ENCODE peak calls at places on chromosomes 3 and 15, in five cellular contexts. One of them, this sample, is unnamed.

GRCh38 chr3:10281951-10282350 is 10.8 kb downstream of the GHRL start:
- DNase-seq in Peyer's patch: no peak
- DNase-seq in uterus: no peak
- DNase-seq in left lung: no peak
- DNase-seq in substantia nigra: no peak
- DNase-seq in this sample: no peak

GRCh38 chr15:66270932-66271331 is 17.4 kb upstream of the MEGF11 start:
- DNase-seq in Peyer's patch: no peak
- DNase-seq in uterus: no peak
- DNase-seq in left lung: no peak
- DNase-seq in substantia nigra: no peak
- DNase-seq in this sample: no peak

GRCh38 chr15:69474291-69474690 is 21.7 kb downstream of the RPLP1 start:
- DNase-seq in Peyer's patch: no peak
- DNase-seq in uterus: no peak
- DNase-seq in left lung: no peak
- DNase-seq in substantia nigra: no peak
- DNase-seq in this sample: no peak

GRCh38 chr15:97059276-97059675 is 728.8 kb downstream of the NR2F2 start:
- DNase-seq in Peyer's patch: no peak
- DNase-seq in uterus: no peak
- DNase-seq in left lung: no peak
- DNase-seq in substantia nigra: no peak
- DNase-seq in this sample: no peak

GRCh38 chr3:141828487-141829284 is 47.8 kb upstream of the ATP1B3 start:
- DNase-seq in Peyer's patch: peak
- DNase-seq in uterus: no peak
- DNase-seq in left lung: no peak
- DNase-seq in substantia nigra: no peak
- DNase-seq in this sample: no peak

GRCh38 chr15:81235781-81236507 is 39.3 kb downstream of the IL16 start:
- DNase-seq in Peyer's patch: no peak
- DNase-seq in uterus: peak
- DNase-seq in left lung: no peak
- DNase-seq in substantia nigra: no peak
- DNase-seq in this sample: no peak

GRCh38 chr15:47872208-47872607 is 154.9 kb downstream of the SEMA6D start:
- DNase-seq in Peyer's patch: no peak
- DNase-seq in uterus: no peak
- DNase-seq in left lung: no peak
- DNase-seq in substantia nigra: no peak
- DNase-seq in this sample: no peak

GRCh38 chr3:170632780-170633179 is 46.9 kb upstream of the SLC7A14 start:
- DNase-seq in Peyer's patch: no peak
- DNase-seq in uterus: no peak
- DNase-seq in left lung: no peak
- DNase-seq in substantia nigra: no peak
- DNase-seq in this sample: no peak

GRCh38 chr3:182092662-182093262 is 381.0 kb downstream of the SOX2 start:
- DNase-seq in Peyer's patch: no peak
- DNase-seq in uterus: no peak
- DNase-seq in left lung: no peak
- DNase-seq in substantia nigra: peak
- DNase-seq in this sample: no peak

GRCh38 chr3:155323063-155323666 is 29.7 kb upstream of the STRIT1 start:
- DNase-seq in Peyer's patch: peak
- DNase-seq in uterus: no peak
- DNase-seq in left lung: no peak
- DNase-seq in substantia nigra: no peak
- DNase-seq in this sample: no peak

GRCh38 chr3:23805881-23806321 is at the start of gene UBE2E1:
- DNase-seq in Peyer's patch: peak
- DNase-seq in uterus: peak
- DNase-seq in left lung: peak
- DNase-seq in substantia nigra: peak
- DNase-seq in this sample: peak

GRCh38 chr15:52112203-52112750 is 298 bp downstream of the BCL2L10 start:
- DNase-seq in Peyer's patch: peak
- DNase-seq in uterus: no peak
- DNase-seq in left lung: no peak
- DNase-seq in substantia nigra: no peak
- DNase-seq in this sample: peak

GRCh38 chr3:13623101-13623654 is 74.3 kb downstream of the FBLN2 start:
- DNase-seq in Peyer's patch: no peak
- DNase-seq in uterus: no peak
- DNase-seq in left lung: no peak
- DNase-seq in substantia nigra: no peak
- DNase-seq in this sample: no peak

GRCh38 chr3:80232760-80233159 is 465.0 kb upstream of the ROBO1 start:
- DNase-seq in Peyer's patch: no peak
- DNase-seq in uterus: no peak
- DNase-seq in left lung: no peak
- DNase-seq in substantia nigra: no peak
- DNase-seq in this sample: no peak

GRCh38 chr3:62999158-62999557 is 123.9 kb upstream of the CADPS start:
- DNase-seq in Peyer's patch: no peak
- DNase-seq in uterus: no peak
- DNase-seq in left lung: no peak
- DNase-seq in substantia nigra: no peak
- DNase-seq in this sample: no peak

GRCh38 chr3:142310439-142310838 is 85.1 kb upstream of the GK5 start:
- DNase-seq in Peyer's patch: no peak
- DNase-seq in uterus: no peak
- DNase-seq in left lung: no peak
- DNase-seq in substantia nigra: no peak
- DNase-seq in this sample: no peak

GRCh38 chr15:76345269-76345879 is 8.8 kb downstream of the ISL2 start:
- DNase-seq in Peyer's patch: no peak
- DNase-seq in uterus: no peak
- DNase-seq in left lung: no peak
- DNase-seq in substantia nigra: no peak
- DNase-seq in this sample: no peak

GRCh38 chr3:134473868-134474546 is 11.8 kb downstream of the ANAPC13 start:
- DNase-seq in Peyer's patch: peak
- DNase-seq in uterus: peak
- DNase-seq in left lung: no peak
- DNase-seq in substantia nigra: peak
- DNase-seq in this sample: peak

GRCh38 chr3:149038322-149038721 is 47.0 kb downstream of the GYG1 start:
- DNase-seq in Peyer's patch: no peak
- DNase-seq in uterus: no peak
- DNase-seq in left lung: no peak
- DNase-seq in substantia nigra: no peak
- DNase-seq in this sample: no peak
- H3K27ac ChIP-seq in Peyer's patch: no peak
- H3K27ac ChIP-seq in uterus: no peak
- H3K27ac ChIP-seq in left lung: no peak
- H3K27ac ChIP-seq in substantia nigra: no peak
- H3K27ac ChIP-seq in this sample: no peak

GRCh38 chr3:190056795-190057194 is 63.9 kb downstream of the P3H2 start:
- DNase-seq in Peyer's patch: no peak
- DNase-seq in uterus: no peak
- DNase-seq in left lung: no peak
- DNase-seq in substantia nigra: no peak
- DNase-seq in this sample: no peak

GRCh38 chr3:190053919-190054672 is 66.6 kb downstream of the P3H2 start:
- DNase-seq in Peyer's patch: no peak
- DNase-seq in uterus: no peak
- DNase-seq in left lung: no peak
- DNase-seq in substantia nigra: no peak
- DNase-seq in this sample: no peak

GRCh38 chr3:190058486-190059241 is 62.0 kb downstream of the P3H2 start:
- DNase-seq in Peyer's patch: no peak
- DNase-seq in uterus: no peak
- DNase-seq in left lung: no peak
- DNase-seq in substantia nigra: no peak
- DNase-seq in this sample: no peak

GRCh38 chr3:190059242-190059590 is 61.5 kb downstream of the P3H2 start:
- DNase-seq in Peyer's patch: no peak
- DNase-seq in uterus: no peak
- DNase-seq in left lung: no peak
- DNase-seq in substantia nigra: no peak
- DNase-seq in this sample: no peak

DNA sequence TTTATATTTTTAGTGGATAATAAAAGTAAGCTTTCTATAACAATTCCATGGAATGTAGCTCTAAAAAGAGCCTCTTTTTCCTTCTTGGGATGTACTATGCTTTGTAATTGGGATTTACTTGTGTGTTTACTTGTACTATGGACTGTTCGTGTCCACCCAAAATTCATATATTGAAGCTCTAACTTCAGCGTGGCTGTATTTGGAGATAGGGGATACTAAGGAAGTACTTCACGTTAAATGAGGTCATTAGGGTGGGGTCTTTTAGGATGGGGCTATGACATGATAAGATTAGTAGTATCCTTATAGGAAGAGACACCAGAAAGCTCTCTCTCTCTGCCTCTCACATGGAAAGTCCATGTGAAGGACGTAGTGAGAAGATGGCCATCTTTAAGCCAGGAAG is 64.9 kb downstream of the P3H2 start:
- DNase-seq in Peyer's patch: no peak
- DNase-seq in uterus: no peak
- DNase-seq in left lung: no peak
- DNase-seq in substantia nigra: no peak
- DNase-seq in this sample: no peak
- H3K27ac ChIP-seq in Peyer's patch: no peak
- H3K27ac ChIP-seq in uterus: peak
- H3K27ac ChIP-seq in left lung: no peak
- H3K27ac ChIP-seq in substantia nigra: no peak
- H3K27ac ChIP-seq in this sample: no peak

GRCh38 chr3:45964139-45964538 is 20.9 kb downstream of the CXCR6 start:
- DNase-seq in Peyer's patch: peak
- DNase-seq in uterus: no peak
- DNase-seq in left lung: no peak
- DNase-seq in substantia nigra: no peak
- DNase-seq in this sample: peak
- H3K27ac ChIP-seq in Peyer's patch: no peak
- H3K27ac ChIP-seq in uterus: no peak
- H3K27ac ChIP-seq in left lung: no peak
- H3K27ac ChIP-seq in substantia nigra: no peak
- H3K27ac ChIP-seq in this sample: no peak

GRCh38 chr15:41937568-41937923 is 34.8 kb downstream of the EHD4 start:
- DNase-seq in Peyer's patch: no peak
- DNase-seq in uterus: no peak
- DNase-seq in left lung: no peak
- DNase-seq in substantia nigra: no peak
- DNase-seq in this sample: no peak
- H3K27ac ChIP-seq in Peyer's patch: peak
- H3K27ac ChIP-seq in uterus: peak
- H3K27ac ChIP-seq in left lung: peak
- H3K27ac ChIP-seq in substantia nigra: no peak
- H3K27ac ChIP-seq in this sample: peak

GRCh38 chr3:196260784-196261183 is 26.7 kb downstream of the PCYT1A start:
- DNase-seq in Peyer's patch: no peak
- DNase-seq in uterus: no peak
- DNase-seq in left lung: no peak
- DNase-seq in substantia nigra: no peak
- DNase-seq in this sample: no peak
- H3K27ac ChIP-seq in Peyer's patch: no peak
- H3K27ac ChIP-seq in uterus: no peak
- H3K27ac ChIP-seq in left lung: no peak
- H3K27ac ChIP-seq in substantia nigra: no peak
- H3K27ac ChIP-seq in this sample: no peak

GRCh38 chr3:56926513-56927282 is 124.9 kb upstream of the ARHGEF3 start:
- DNase-seq in Peyer's patch: no peak
- DNase-seq in uterus: peak
- DNase-seq in left lung: no peak
- DNase-seq in substantia nigra: no peak
- DNase-seq in this sample: no peak

GRCh38 chr3:56921573-56922571 is 120.1 kb upstream of the ARHGEF3 start:
- DNase-seq in Peyer's patch: no peak
- DNase-seq in uterus: no peak
- DNase-seq in left lung: no peak
- DNase-seq in substantia nigra: no peak
- DNase-seq in this sample: peak

GRCh38 chr3:56919797-56920195 is 118.0 kb upstream of the ARHGEF3 start:
- DNase-seq in Peyer's patch: no peak
- DNase-seq in uterus: no peak
- DNase-seq in left lung: no peak
- DNase-seq in substantia nigra: no peak
- DNase-seq in this sample: no peak

GRCh38 chr3:56919137-56919796 is 117.5 kb upstream of the ARHGEF3 start:
- DNase-seq in Peyer's patch: no peak
- DNase-seq in uterus: no peak
- DNase-seq in left lung: no peak
- DNase-seq in substantia nigra: peak
- DNase-seq in this sample: no peak

DNA sequence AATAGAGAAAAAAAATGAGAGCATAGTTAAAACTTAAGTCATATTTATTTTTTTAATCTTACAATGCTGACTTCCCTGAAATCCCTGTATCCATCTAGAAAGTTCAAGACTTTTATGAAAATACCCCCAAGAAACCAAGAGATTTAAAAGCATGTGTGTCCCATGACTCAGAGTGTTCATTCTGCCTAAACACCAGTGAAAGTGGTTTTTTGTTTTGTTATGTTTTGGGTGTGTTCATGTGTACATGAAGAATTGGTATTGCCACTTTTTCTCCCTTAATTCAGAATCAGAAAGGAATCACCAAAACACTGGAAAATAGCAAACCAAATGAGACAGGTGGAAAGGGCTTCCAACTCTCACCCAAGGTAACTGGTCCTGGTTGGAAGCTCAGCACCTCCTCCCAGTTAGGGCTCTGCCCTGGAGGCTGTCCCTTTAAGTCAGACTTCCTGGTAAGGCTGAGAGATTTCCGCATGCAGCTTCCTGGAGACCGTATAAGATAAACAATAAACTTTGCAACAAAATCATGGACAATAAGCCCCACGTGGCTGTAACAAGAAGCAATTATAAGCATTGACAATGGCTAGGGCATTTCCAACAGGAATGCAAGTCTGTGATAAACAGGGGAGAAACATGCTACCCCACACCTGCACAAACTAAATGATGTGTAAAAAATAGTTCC is 121.9 kb upstream of the ARHGEF3 start:
- DNase-seq in Peyer's patch: peak
- DNase-seq in uterus: peak
- DNase-seq in left lung: no peak
- DNase-seq in substantia nigra: no peak
- DNase-seq in this sample: no peak
- H3K27ac ChIP-seq in Peyer's patch: peak
- H3K27ac ChIP-seq in uterus: peak
- H3K27ac ChIP-seq in left lung: peak
- H3K27ac ChIP-seq in substantia nigra: peak
- H3K27ac ChIP-seq in this sample: peak

This sample was measured in CD8-positive, alpha-beta T cell.